ENCODE peak calls at places on chromosome 21, in five cellular contexts. J, W, B, I and E are unnamed samples.

GRCh38 chr21:20997308-20997632 is 939 bp upstream of the NCAM2 start:
- DNase-seq in J (no peak), W (no peak), B (no peak), I (no peak), E (no peak)

GRCh38 chr21:14306143-14306907 is 76.6 kb downstream of the HSPA13 start:
- DNase-seq in J (no peak), W (no peak), B (no peak), I (peak), E (peak)

GRCh38 chr21:33286600-33287456 is 20.7 kb downstream of the IL10RB start:
- DNase-seq in J (no peak), W (no peak), B (no peak), I (peak), E (no peak)

GRCh38 chr21:24895885-24896734 is 711.2 kb downstream of the MRPL39 start:
- DNase-seq in J (no peak), W (no peak), B (peak), I (peak), E (peak)

GRCh38 chr21:32807717-32808380 is 36.3 kb upstream of the PAXBP1 start:
- DNase-seq in J (no peak), W (no peak), B (no peak), I (no peak), E (no peak)

GRCh38 chr21:46369520-46370235 is 45.7 kb downstream of the PCNT start:
- DNase-seq in J (no peak), W (no peak), B (no peak), I (no peak), E (no peak)

GRCh38 chr21:33974513-33975468 is 59.2 kb upstream of the ATP5PO start:
- DNase-seq in J (no peak), W (no peak), B (no peak), I (no peak), E (no peak)

GRCh38 chr21:29604096-29604495 is 305.4 kb downstream of the BACH1 start:
- DNase-seq in J (no peak), W (no peak), B (no peak), I (no peak), E (no peak)

GRCh38 chr21:44353200-44353970 is at the start of gene TRPM2:
- DNase-seq in J (peak), W (no peak), B (peak), I (no peak), E (no peak)

GRCh38 chr21:46187251-46187650 is 3.0 kb upstream of the SPATC1L start:
- DNase-seq in J (no peak), W (no peak), B (no peak), I (no peak), E (no peak)

GRCh38 chr21:15122241-15122640 is 57.4 kb upstream of the NRIP1 start:
- DNase-seq in J (no peak), W (no peak), B (peak), I (no peak), E (no peak)

GRCh38 chr21:27192286-27192685 is 225.4 kb upstream of the ADAMTS5 start:
- DNase-seq in J (no peak), W (no peak), B (no peak), I (no peak), E (no peak)